ENCODE peak calls at places on chromosomes 7 and 10, in five cellular contexts. One of them, this sample, is unnamed.

GRCh38 chr10:112952282-112952991 is 2.4 kb downstream of the TCF7L2 start:
- DNase-seq in nephron progenitor cell: peak
- DNase-seq in BJ: no peak
- DNase-seq in cardiac muscle cell: peak
- DNase-seq in fibroblast of mammary gland: no peak
- DNase-seq in this sample: no peak

GRCh38 chr10:52644678-52645434 is 127.7 kb downstream of the MBL2 start:
- DNase-seq in nephron progenitor cell: peak
- DNase-seq in BJ: no peak
- DNase-seq in cardiac muscle cell: peak
- DNase-seq in fibroblast of mammary gland: peak
- DNase-seq in this sample: no peak

GRCh38 chr7:1887251-1887650 is 217.2 kb downstream of the ELFN1 start:
- DNase-seq in nephron progenitor cell: no peak
- DNase-seq in BJ: no peak
- DNase-seq in cardiac muscle cell: no peak
- DNase-seq in fibroblast of mammary gland: no peak
- DNase-seq in this sample: no peak

GRCh38 chr7:74226633-74227032 is 16.8 kb downstream of the LAT2 start:
- DNase-seq in nephron progenitor cell: no peak
- DNase-seq in BJ: no peak
- DNase-seq in cardiac muscle cell: no peak
- DNase-seq in fibroblast of mammary gland: no peak
- DNase-seq in this sample: no peak

GRCh38 chr10:113322843-113323242 is 230.0 kb upstream of the HABP2 start:
- DNase-seq in nephron progenitor cell: no peak
- DNase-seq in BJ: no peak
- DNase-seq in cardiac muscle cell: no peak
- DNase-seq in fibroblast of mammary gland: no peak
- DNase-seq in this sample: no peak

GRCh38 chr7:14125998-14126397 is 136.5 kb upstream of the ETV1 start:
- DNase-seq in nephron progenitor cell: no peak
- DNase-seq in BJ: no peak
- DNase-seq in cardiac muscle cell: no peak
- DNase-seq in fibroblast of mammary gland: no peak
- DNase-seq in this sample: no peak

GRCh38 chr10:6195891-6196290 is 6.8 kb upstream of the PFKFB3 start:
- DNase-seq in nephron progenitor cell: no peak
- DNase-seq in BJ: no peak
- DNase-seq in cardiac muscle cell: no peak
- DNase-seq in fibroblast of mammary gland: no peak
- DNase-seq in this sample: no peak

GRCh38 chr10:32958992-32959703 is 1.1 kb upstream of the ITGB1 start:
- DNase-seq in nephron progenitor cell: no peak
- DNase-seq in BJ: no peak
- DNase-seq in cardiac muscle cell: no peak
- DNase-seq in fibroblast of mammary gland: no peak
- DNase-seq in this sample: no peak

GRCh38 chr7:116145245-116145852 is 65.0 kb upstream of the TES start:
- DNase-seq in nephron progenitor cell: no peak
- DNase-seq in BJ: no peak
- DNase-seq in cardiac muscle cell: no peak
- DNase-seq in fibroblast of mammary gland: no peak
- DNase-seq in this sample: no peak

GRCh38 chr7:83921798-83922607 is 272.6 kb downstream of the SEMA3A start:
- DNase-seq in nephron progenitor cell: no peak
- DNase-seq in BJ: peak
- DNase-seq in cardiac muscle cell: no peak
- DNase-seq in fibroblast of mammary gland: peak
- DNase-seq in this sample: no peak

GRCh38 chr7:125572414-125572813 is 642.8 kb upstream of the POT1 start:
- DNase-seq in nephron progenitor cell: no peak
- DNase-seq in BJ: no peak
- DNase-seq in cardiac muscle cell: no peak
- DNase-seq in fibroblast of mammary gland: no peak
- DNase-seq in this sample: no peak

GRCh38 chr10:230758-231157 is 95.5 kb downstream of the ZMYND11 start:
- DNase-seq in nephron progenitor cell: no peak
- DNase-seq in BJ: no peak
- DNase-seq in cardiac muscle cell: peak
- DNase-seq in fibroblast of mammary gland: peak
- DNase-seq in this sample: no peak

GRCh38 chr10:23198940-23199767 is 7.0 kb downstream of the PTF1A start:
- DNase-seq in nephron progenitor cell: peak
- DNase-seq in BJ: no peak
- DNase-seq in cardiac muscle cell: no peak
- DNase-seq in fibroblast of mammary gland: no peak
- DNase-seq in this sample: peak

DNA sequence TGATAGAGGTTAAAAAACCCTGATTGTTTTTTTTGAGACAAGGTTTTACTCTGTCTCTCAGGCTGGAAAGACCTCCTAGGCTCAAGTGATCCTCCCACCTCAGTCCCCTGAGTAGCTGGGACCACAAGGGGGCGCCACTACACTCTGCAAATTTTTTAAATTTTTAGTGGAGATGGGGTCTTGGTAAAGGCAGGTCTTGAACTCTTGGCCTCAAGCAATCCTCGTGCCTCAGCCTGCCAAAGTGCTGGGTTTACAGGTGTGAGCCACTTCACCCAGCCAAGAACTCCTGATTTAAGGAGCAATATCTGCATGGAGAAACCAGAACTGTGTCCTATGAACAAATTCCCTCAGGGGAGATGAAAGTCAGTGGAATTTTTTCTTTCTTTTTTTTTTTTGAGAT is 7.3 kb upstream of the KLHDC10 start:
- DNase-seq in nephron progenitor cell: peak
- DNase-seq in BJ: no peak
- DNase-seq in cardiac muscle cell: peak
- DNase-seq in fibroblast of mammary gland: peak
- DNase-seq in this sample: peak
- TF ChIP-seq CTCF in nephron progenitor cell: peak
- TF ChIP-seq CTCF in BJ: peak
- TF ChIP-seq CTCF in cardiac muscle cell: peak
- TF ChIP-seq CTCF in fibroblast of mammary gland: peak
- TF ChIP-seq CTCF in this sample: peak

GRCh38 chr10:99698504-99699080 is 33.3 kb downstream of the COX15 start:
- DNase-seq in nephron progenitor cell: no peak
- DNase-seq in BJ: no peak
- DNase-seq in cardiac muscle cell: no peak
- DNase-seq in fibroblast of mammary gland: no peak
- DNase-seq in this sample: no peak
- TF ChIP-seq CTCF in nephron progenitor cell: peak
- TF ChIP-seq CTCF in BJ: no peak
- TF ChIP-seq CTCF in cardiac muscle cell: peak
- TF ChIP-seq CTCF in fibroblast of mammary gland: no peak
- TF ChIP-seq CTCF in this sample: peak

GRCh38 chr7:33334349-33334748 is 205.0 kb downstream of the BBS9 start:
- DNase-seq in nephron progenitor cell: no peak
- DNase-seq in BJ: no peak
- DNase-seq in cardiac muscle cell: peak
- DNase-seq in fibroblast of mammary gland: peak
- DNase-seq in this sample: no peak
- TF ChIP-seq CTCF in nephron progenitor cell: peak
- TF ChIP-seq CTCF in BJ: peak
- TF ChIP-seq CTCF in cardiac muscle cell: peak
- TF ChIP-seq CTCF in fibroblast of mammary gland: peak
- TF ChIP-seq CTCF in this sample: peak

GRCh38 chr7:75652788-75653187 is 86.0 kb downstream of the HIP1 start:
- DNase-seq in nephron progenitor cell: no peak
- DNase-seq in BJ: no peak
- DNase-seq in cardiac muscle cell: no peak
- DNase-seq in fibroblast of mammary gland: no peak
- DNase-seq in this sample: no peak

GRCh38 chr7:75649462-75649861 is 89.3 kb downstream of the HIP1 start:
- DNase-seq in nephron progenitor cell: no peak
- DNase-seq in BJ: no peak
- DNase-seq in cardiac muscle cell: no peak
- DNase-seq in fibroblast of mammary gland: no peak
- DNase-seq in this sample: no peak

GRCh38 chr7:75647709-75648438 is 90.9 kb downstream of the HIP1 start:
- DNase-seq in nephron progenitor cell: no peak
- DNase-seq in BJ: no peak
- DNase-seq in cardiac muscle cell: no peak
- DNase-seq in fibroblast of mammary gland: no peak
- DNase-seq in this sample: no peak

GRCh38 chr7:75650671-75651070 is 88.1 kb downstream of the HIP1 start:
- DNase-seq in nephron progenitor cell: no peak
- DNase-seq in BJ: no peak
- DNase-seq in cardiac muscle cell: no peak
- DNase-seq in fibroblast of mammary gland: no peak
- DNase-seq in this sample: no peak

DNA sequence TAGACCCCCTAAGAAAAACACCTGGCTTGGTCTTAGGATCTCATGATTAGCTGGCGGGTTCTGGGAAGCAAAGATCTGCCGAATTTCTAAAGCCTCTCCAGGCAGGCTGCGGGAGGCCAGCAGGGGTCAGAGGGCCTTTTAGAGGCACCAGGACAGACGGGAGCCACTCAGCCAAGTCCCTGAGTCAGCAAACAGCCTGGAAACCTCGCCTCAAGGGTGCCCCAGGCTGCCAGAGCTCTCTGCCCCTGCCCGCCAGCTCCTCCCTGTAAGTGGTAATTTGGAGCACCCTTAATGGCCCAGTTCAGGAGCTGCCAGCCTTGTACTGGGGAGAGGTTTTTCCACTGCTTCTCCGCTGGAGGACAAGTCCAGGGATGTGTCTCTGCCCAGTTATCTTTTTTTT is 88.7 kb downstream of the HIP1 start:
- DNase-seq in nephron progenitor cell: peak
- DNase-seq in BJ: no peak
- DNase-seq in cardiac muscle cell: peak
- DNase-seq in fibroblast of mammary gland: no peak
- DNase-seq in this sample: no peak
- TF ChIP-seq CTCF in nephron progenitor cell: no peak
- TF ChIP-seq CTCF in BJ: no peak
- TF ChIP-seq CTCF in cardiac muscle cell: no peak
- TF ChIP-seq CTCF in fibroblast of mammary gland: no peak
- TF ChIP-seq CTCF in this sample: no peak

GRCh38 chr10:89478085-89478738 is 57.2 kb downstream of the SLC16A12 start:
- DNase-seq in nephron progenitor cell: no peak
- DNase-seq in BJ: no peak
- DNase-seq in cardiac muscle cell: peak
- DNase-seq in fibroblast of mammary gland: no peak
- DNase-seq in this sample: no peak
- TF ChIP-seq CTCF in nephron progenitor cell: no peak
- TF ChIP-seq CTCF in BJ: no peak
- TF ChIP-seq CTCF in cardiac muscle cell: no peak
- TF ChIP-seq CTCF in fibroblast of mammary gland: no peak
- TF ChIP-seq CTCF in this sample: no peak

DNA sequence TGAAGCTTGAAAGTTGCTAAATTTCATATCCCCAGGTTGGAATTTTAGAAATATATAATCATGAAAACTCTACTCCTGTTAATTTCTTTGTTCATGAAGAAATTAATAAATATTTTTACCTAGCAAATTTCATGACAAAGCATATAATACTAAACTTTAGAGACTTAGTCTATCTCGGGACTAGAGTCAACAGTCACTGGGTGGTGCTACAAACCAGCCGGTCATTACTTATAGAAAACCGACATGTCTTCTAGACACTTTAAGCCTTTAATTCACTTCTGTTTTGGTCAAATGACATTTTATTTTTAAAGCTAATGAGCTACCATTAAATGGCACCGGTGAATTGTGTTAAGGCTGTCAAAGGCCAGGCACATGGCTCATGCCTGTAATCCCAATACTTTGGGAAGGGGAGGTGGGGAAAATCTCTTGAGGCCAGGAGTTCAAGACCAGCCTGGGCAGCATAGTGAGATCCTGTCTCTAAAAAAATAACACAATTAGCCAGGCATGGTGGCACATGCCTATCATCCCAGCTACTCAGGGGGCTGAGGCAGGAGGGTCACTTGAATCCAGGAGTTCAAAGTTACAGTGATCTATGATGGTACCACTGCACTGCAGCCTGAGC is 270.1 kb downstream of the CACNA2D1 start:
- DNase-seq in nephron progenitor cell: no peak
- DNase-seq in BJ: no peak
- DNase-seq in cardiac muscle cell: no peak
- DNase-seq in fibroblast of mammary gland: no peak
- DNase-seq in this sample: no peak
- TF ChIP-seq CTCF in nephron progenitor cell: no peak
- TF ChIP-seq CTCF in BJ: no peak
- TF ChIP-seq CTCF in cardiac muscle cell: no peak
- TF ChIP-seq CTCF in fibroblast of mammary gland: no peak
- TF ChIP-seq CTCF in this sample: no peak

DNA sequence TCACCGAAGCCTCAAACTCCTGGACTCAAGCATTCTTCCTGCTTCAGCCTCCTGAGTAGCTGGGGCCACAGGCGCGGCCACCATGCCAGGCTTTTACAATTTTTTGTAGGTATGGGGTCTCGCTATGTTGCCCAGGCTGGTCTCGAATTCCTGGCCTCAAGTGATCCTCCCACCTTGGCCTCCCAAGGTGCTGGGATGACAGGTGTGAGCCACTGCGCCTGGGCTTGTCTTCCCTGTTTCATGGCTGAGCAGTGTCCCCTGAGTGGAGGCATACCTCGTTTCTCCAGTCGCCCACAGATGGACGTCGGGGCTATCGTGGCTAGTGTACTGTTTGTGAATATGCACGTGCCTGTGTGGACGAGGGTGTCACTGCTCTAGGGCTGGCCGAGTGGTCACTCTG is 11.3 kb downstream of the INPP5A start:
- DNase-seq in nephron progenitor cell: no peak
- DNase-seq in BJ: no peak
- DNase-seq in cardiac muscle cell: no peak
- DNase-seq in fibroblast of mammary gland: no peak
- DNase-seq in this sample: no peak
- TF ChIP-seq CTCF in nephron progenitor cell: no peak
- TF ChIP-seq CTCF in BJ: no peak
- TF ChIP-seq CTCF in cardiac muscle cell: no peak
- TF ChIP-seq CTCF in fibroblast of mammary gland: no peak
- TF ChIP-seq CTCF in this sample: no peak

GRCh38 chr10:86333813-86334514 is 32.6 kb downstream of the GRID1 start:
- DNase-seq in nephron progenitor cell: no peak
- DNase-seq in BJ: no peak
- DNase-seq in cardiac muscle cell: no peak
- DNase-seq in fibroblast of mammary gland: no peak
- DNase-seq in this sample: no peak

GRCh38 chr10:86335831-86336230 is 30.8 kb downstream of the GRID1 start:
- DNase-seq in nephron progenitor cell: no peak
- DNase-seq in BJ: no peak
- DNase-seq in cardiac muscle cell: no peak
- DNase-seq in fibroblast of mammary gland: no peak
- DNase-seq in this sample: no peak

GRCh38 chr10:86335257-86335656 is 31.3 kb downstream of the GRID1 start:
- DNase-seq in nephron progenitor cell: no peak
- DNase-seq in BJ: no peak
- DNase-seq in cardiac muscle cell: no peak
- DNase-seq in fibroblast of mammary gland: no peak
- DNase-seq in this sample: no peak

GRCh38 chr10:86336341-86336740 is 30.3 kb downstream of the GRID1 start:
- DNase-seq in nephron progenitor cell: no peak
- DNase-seq in BJ: no peak
- DNase-seq in cardiac muscle cell: no peak
- DNase-seq in fibroblast of mammary gland: no peak
- DNase-seq in this sample: no peak

GRCh38 chr10:86334515-86335085 is 32.0 kb downstream of the GRID1 start:
- DNase-seq in nephron progenitor cell: no peak
- DNase-seq in BJ: no peak
- DNase-seq in cardiac muscle cell: peak
- DNase-seq in fibroblast of mammary gland: no peak
- DNase-seq in this sample: no peak
- TF ChIP-seq CTCF in nephron progenitor cell: no peak
- TF ChIP-seq CTCF in BJ: no peak
- TF ChIP-seq CTCF in cardiac muscle cell: no peak
- TF ChIP-seq CTCF in fibroblast of mammary gland: no peak
- TF ChIP-seq CTCF in this sample: peak

GRCh38 chr7:156560075-156560474 is 80.5 kb upstream of the RNF32 start:
- DNase-seq in nephron progenitor cell: no peak
- DNase-seq in BJ: no peak
- DNase-seq in cardiac muscle cell: no peak
- DNase-seq in fibroblast of mammary gland: no peak
- DNase-seq in this sample: no peak
- TF ChIP-seq CTCF in nephron progenitor cell: peak
- TF ChIP-seq CTCF in BJ: no peak
- TF ChIP-seq CTCF in cardiac muscle cell: no peak
- TF ChIP-seq CTCF in fibroblast of mammary gland: no peak
- TF ChIP-seq CTCF in this sample: peak